ENCODE peak calls at places on chromosome 2, in ten cellular contexts. L is NCI-H1092, S is pons, K is trophoblast cell, N is NCI-H446, A is upper lobe of right lung, P is hepatic stellate cell, I is lung microvascular endothelial cell, R is fibroblast of the aortic adventitia, H is NCI-H2081. V is an unnamed sample.

GRCh38 chr2:67641709-67642397 is 244.7 kb downstream of the ETAA1 start:
- DNase-seq in L (no peak), K (no peak), S (no peak), P (no peak), A (no peak), H (no peak), I (no peak), N (no peak), R (peak), V (no peak)

GRCh38 chr2:8609357-8609804 is 72.5 kb upstream of the ID2 start:
- DNase-seq in I (no peak), P (no peak), L (no peak), N (no peak), K (peak), H (no peak), R (no peak), A (peak), S (no peak), V (no peak)

GRCh38 chr2:130828461-130828860 is 8.3 kb upstream of the ARHGEF4 start:
- DNase-seq in S (no peak), R (no peak), K (no peak), I (no peak), A (no peak), N (no peak), H (no peak), P (no peak), L (no peak), V (no peak)

GRCh38 chr2:71556811-71557210 is 103.5 kb downstream of the DYSF start:
- DNase-seq in H (no peak), K (no peak), I (peak), N (no peak), R (no peak), L (no peak), P (no peak), S (no peak), A (no peak), V (no peak)

GRCh38 chr2:172434821-172435607 is 7.6 kb downstream of the ITGA6 start:
- DNase-seq in P (no peak), A (no peak), S (no peak), N (no peak), K (peak), H (no peak), R (no peak), I (peak), L (no peak), V (no peak)

GRCh38 chr2:216694201-216694825 is 1.0 kb downstream of the IGFBP5 start:
- DNase-seq in H (peak), S (peak), A (peak), I (peak), N (peak), K (no peak), P (peak), R (peak), L (no peak), V (peak)

GRCh38 chr2:25374411-25374810 is 32.7 kb upstream of the DNMT3A start:
- DNase-seq in H (no peak), K (no peak), A (no peak), N (no peak), S (no peak), L (no peak), I (no peak), P (no peak), R (no peak), V (no peak)

GRCh38 chr2:230906471-230907230 is 18.4 kb downstream of the GPR55 start:
- DNase-seq in S (no peak), P (no peak), R (no peak), K (no peak), I (no peak), L (no peak), A (peak), H (no peak), N (no peak), V (peak)

GRCh38 chr2:205877501-205877900 is 195.2 kb downstream of the NRP2 start:
- DNase-seq in K (no peak), L (no peak), H (no peak), P (no peak), R (no peak), N (no peak), S (no peak), I (no peak), A (no peak), V (no peak)

GRCh38 chr2:222864296-222864695 is 3.5 kb downstream of the ACSL3 start:
- DNase-seq in L (no peak), P (peak), K (no peak), R (peak), A (no peak), N (no peak), I (peak), S (no peak), H (no peak), V (no peak)

GRCh38 chr2:177187631-177188312 is 24.8 kb upstream of the HNRNPA3 start:
- DNase-seq in H (no peak), I (no peak), R (peak), L (no peak), K (no peak), N (no peak), S (no peak), A (no peak), P (no peak), V (no peak)

GRCh38 chr2:188024811-188025210 is 266.9 kb upstream of the GULP1 start:
- DNase-seq in S (no peak), R (peak), L (no peak), P (no peak), H (no peak), N (no peak), A (no peak), K (no peak), I (no peak), V (no peak)

GRCh38 chr2:64338107-64338506 is 115.9 kb upstream of the LGALSL start:
- DNase-seq in A (no peak), S (no peak), H (no peak), L (no peak), I (no peak), P (no peak), N (no peak), K (no peak), R (no peak), V (no peak)

GRCh38 chr2:4020153-4020552 is 316.8 kb downstream of the DCDC2C start:
- DNase-seq in L (peak), I (peak), N (no peak), R (no peak), S (no peak), P (no peak), H (peak), A (no peak), K (no peak), V (no peak)

GRCh38 chr2:241356871-241357260 is 781 bp downstream of the FARP2 start:
- DNase-seq in K (no peak), S (no peak), H (no peak), P (no peak), L (no peak), N (peak), I (peak), A (no peak), R (no peak), V (no peak)

GRCh38 chr2:197152451-197153228 is 157.9 kb downstream of the ANKRD44 start:
- DNase-seq in P (peak), A (no peak), S (peak), H (no peak), I (peak), N (no peak), K (no peak), L (no peak), R (peak), V (no peak)

GRCh38 chr2:230680463-230681195 is 32.0 kb upstream of the CAB39 start:
- DNase-seq in A (no peak), H (no peak), N (no peak), R (peak), P (no peak), I (no peak), K (no peak), S (no peak), L (no peak), V (no peak)

GRCh38 chr2:157305713-157306110 is 19.9 kb downstream of the ERMN start:
- DNase-seq in S (no peak), L (no peak), P (no peak), N (no peak), A (no peak), H (no peak), K (peak), I (no peak), R (no peak), V (no peak)

GRCh38 chr2:55961318-55961911 is 37.8 kb upstream of the EFEMP1 start:
- DNase-seq in N (peak), L (peak), R (peak), A (no peak), I (peak), H (peak), K (no peak), P (peak), S (peak), V (no peak)

GRCh38 chr2:69616755-69617154 is 26.8 kb downstream of the AAK1 start:
- DNase-seq in K (peak), N (no peak), H (no peak), A (no peak), R (no peak), L (no peak), I (peak), P (no peak), S (no peak), V (no peak)

GRCh38 chr2:100064165-100064564 is 78.2 kb downstream of the AFF3 start:
- DNase-seq in I (no peak), A (no peak), R (no peak), N (no peak), S (no peak), K (no peak), P (no peak), H (no peak), L (no peak), V (no peak)

GRCh38 chr2:129239143-129239542 is 740.3 kb upstream of the RAB6C start:
- DNase-seq in R (no peak), L (peak), H (no peak), N (no peak), K (no peak), A (no peak), I (no peak), S (no peak), P (no peak), V (no peak)

GRCh38 chr2:70553334-70553583 is 367 bp downstream of the TGFA start:
- DNase-seq in R (no peak), K (no peak), L (no peak), S (no peak), A (no peak), N (no peak), H (peak), I (no peak), P (no peak), V (no peak)

GRCh38 chr2:8264981-8265380 is 416.9 kb upstream of the ID2 start:
- DNase-seq in I (no peak), R (no peak), H (no peak), L (no peak), A (no peak), S (no peak), K (no peak), N (no peak), P (no peak), V (no peak)

GRCh38 chr2:67479256-67479655 is 82.1 kb downstream of the ETAA1 start:
- DNase-seq in L (no peak), I (no peak), A (no peak), K (no peak), S (no peak), R (peak), H (no peak), N (no peak), P (no peak), V (no peak)

GRCh38 chr2:217162533-217162932 is 302.7 kb upstream of the TNP1 start:
- DNase-seq in R (no peak), K (no peak), P (no peak), H (peak), N (no peak), I (peak), S (peak), A (no peak), L (no peak), V (peak)

GRCh38 chr2:160893581-160893980 is 266.6 kb upstream of the TANK start:
- DNase-seq in R (no peak), A (no peak), N (no peak), H (no peak), S (no peak), K (no peak), L (no peak), P (no peak), I (no peak), V (no peak)

GRCh38 chr2:17309186-17309585 is 209.1 kb downstream of the RAD51AP2 start:
- DNase-seq in I (no peak), N (peak), L (no peak), K (no peak), A (no peak), S (no peak), R (peak), P (no peak), H (no peak), V (no peak)

GRCh38 chr2:55751966-55752365 is 58.3 kb upstream of the PNPT1 start:
- DNase-seq in K (no peak), L (no peak), P (no peak), S (no peak), N (no peak), I (no peak), A (no peak), H (no peak), R (peak), V (no peak)

GRCh38 chr2:78486565-78486964 is 538.9 kb upstream of the REG3G start:
- DNase-seq in R (no peak), K (no peak), H (no peak), P (no peak), N (no peak), A (no peak), L (no peak), I (no peak), S (peak), V (no peak)

GRCh38 chr2:193668557-193669323 is 1474.0 kb upstream of the TMEFF2 start:
- DNase-seq in A (no peak), I (no peak), L (no peak), P (no peak), K (no peak), S (no peak), R (no peak), H (no peak), N (no peak), V (no peak)

GRCh38 chr2:60536716-60537115 is 16.7 kb downstream of the BCL11A start:
- DNase-seq in R (no peak), I (no peak), H (no peak), S (no peak), N (no peak), P (no peak), L (no peak), K (no peak), A (no peak), V (no peak)

V was measured in sciatic nerve.